ENCODE peak calls at places on chromosomes 1 and 21, in seven cellular contexts. T is ovary, G is A673, C is GM23338, W is heart right ventricle, F is suprapubic skin, Y is neural progenitor cell. V is an unnamed sample.

GRCh38 chr21:45570826-45571601 is 28.8 kb upstream of the SLC19A1 start:
- DNase-seq in Y (no peak), F (peak), G (no peak), T (no peak), C (no peak), W (no peak), V (no peak)

GRCh38 chr1:185157599-185158469 is 867 bp downstream of the SWT1 start:
- DNase-seq in G (peak), W (peak), F (no peak), C (peak), T (no peak), Y (peak), V (no peak)

GRCh38 chr1:26302733-26303405 is 3.6 kb downstream of the UBXN11 start:
- DNase-seq in W (no peak), T (no peak), C (peak), G (no peak), Y (no peak), F (no peak), V (no peak)

GRCh38 chr1:26295194-26296138 is 11.0 kb downstream of the UBXN11 start:
- DNase-seq in W (no peak), Y (no peak), G (no peak), C (no peak), T (no peak), F (no peak), V (no peak)

GRCh38 chr1:56799605-56800398 is 19.4 kb downstream of the FYB2 start:
- DNase-seq in T (no peak), W (no peak), F (no peak), Y (no peak), G (no peak), C (no peak), V (no peak)

GRCh38 chr1:167748901-167749300 is 27.1 kb downstream of the MPZL1 start:
- DNase-seq in F (no peak), G (no peak), W (no peak), Y (no peak), T (no peak), C (no peak), V (no peak)

GRCh38 chr21:26164311-26164710 is 6.3 kb downstream of the APP start:
- DNase-seq in Y (no peak), C (no peak), T (no peak), G (no peak), W (no peak), F (no peak), V (no peak)

GRCh38 chr1:50427818-50428779 is 4.9 kb upstream of the DMRTA2 start:
- DNase-seq in G (no peak), W (no peak), C (peak), T (no peak), F (no peak), Y (peak), V (no peak)

GRCh38 chr1:106554294-106554693 is 502.2 kb upstream of the PRMT6 start:
- DNase-seq in Y (no peak), F (no peak), W (no peak), T (no peak), C (no peak), G (no peak), V (no peak)

GRCh38 chr1:48677306-48678287 is 99.1 kb downstream of the BEND5 start:
- DNase-seq in F (no peak), T (peak), G (peak), W (peak), C (peak), Y (peak), V (peak)

GRCh38 chr1:58718435-58718834 is 18.6 kb upstream of the MYSM1 start:
- DNase-seq in T (no peak), C (no peak), G (peak), F (no peak), W (peak), Y (no peak), V (no peak)

GRCh38 chr1:58722967-58723366 is 23.1 kb upstream of the MYSM1 start:
- DNase-seq in Y (no peak), T (no peak), F (no peak), G (no peak), C (no peak), W (no peak), V (no peak)

GRCh38 chr1:58720680-58721079 is 20.8 kb upstream of the MYSM1 start:
- DNase-seq in T (no peak), Y (no peak), G (no peak), C (no peak), F (no peak), W (no peak), V (peak)

GRCh38 chr1:58722414-58722813 is 22.6 kb upstream of the MYSM1 start:
- DNase-seq in F (no peak), W (no peak), Y (no peak), C (no peak), G (no peak), T (no peak), V (no peak)

GRCh38 chr1:58721247-58721820 is 21.5 kb upstream of the MYSM1 start:
- DNase-seq in C (no peak), G (no peak), Y (no peak), W (no peak), T (no peak), F (no peak), V (no peak)
- H3K4me3 ChIP-seq in C (no peak), G (no peak), Y (no peak), W (no peak), T (no peak), F (no peak), V (no peak)

DNA sequence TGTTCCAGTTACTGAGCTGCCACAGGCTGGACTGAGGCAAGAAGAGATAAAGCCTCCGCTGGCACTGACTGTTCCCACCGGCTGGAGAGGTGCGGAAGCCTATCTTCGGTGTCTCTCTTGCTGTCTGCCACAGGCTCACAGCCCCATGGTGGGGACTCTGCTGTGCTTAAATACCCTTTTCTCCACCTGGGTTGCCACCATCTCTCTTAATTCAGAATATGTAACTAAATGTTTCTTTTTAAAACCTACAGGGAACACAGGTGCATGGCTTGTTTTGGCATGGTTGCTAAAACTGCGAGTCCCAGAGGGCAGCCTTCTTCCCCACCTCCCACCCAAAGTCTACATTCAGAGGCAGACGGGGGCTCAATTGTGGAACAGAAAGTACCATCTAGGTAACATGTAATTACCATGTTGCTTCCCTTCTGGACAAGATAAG is 8.1 kb upstream of the LBR start:
- DNase-seq in F (no peak), G (no peak), W (no peak), T (no peak), C (no peak), Y (no peak), V (no peak)
- H3K27ac ChIP-seq in F (no peak), G (no peak), W (no peak), T (no peak), C (no peak), Y (no peak), V (no peak)

GRCh38 chr1:8170059-8170835 is 144.1 kb upstream of the ERRFI1 start:
- DNase-seq in F (no peak), Y (no peak), W (no peak), G (no peak), T (no peak), C (no peak), V (no peak)

GRCh38 chr1:8166436-8166835 is 140.3 kb upstream of the ERRFI1 start:
- DNase-seq in Y (no peak), W (no peak), G (no peak), C (no peak), T (no peak), F (no peak), V (no peak)

GRCh38 chr1:8167936-8168335 is 141.8 kb upstream of the ERRFI1 start:
- DNase-seq in F (no peak), C (no peak), T (no peak), Y (no peak), G (no peak), W (no peak), V (no peak)

GRCh38 chr1:8171751-8172464 is 145.8 kb upstream of the ERRFI1 start:
- DNase-seq in F (no peak), W (no peak), Y (no peak), C (no peak), G (no peak), T (no peak), V (no peak)

DNA sequence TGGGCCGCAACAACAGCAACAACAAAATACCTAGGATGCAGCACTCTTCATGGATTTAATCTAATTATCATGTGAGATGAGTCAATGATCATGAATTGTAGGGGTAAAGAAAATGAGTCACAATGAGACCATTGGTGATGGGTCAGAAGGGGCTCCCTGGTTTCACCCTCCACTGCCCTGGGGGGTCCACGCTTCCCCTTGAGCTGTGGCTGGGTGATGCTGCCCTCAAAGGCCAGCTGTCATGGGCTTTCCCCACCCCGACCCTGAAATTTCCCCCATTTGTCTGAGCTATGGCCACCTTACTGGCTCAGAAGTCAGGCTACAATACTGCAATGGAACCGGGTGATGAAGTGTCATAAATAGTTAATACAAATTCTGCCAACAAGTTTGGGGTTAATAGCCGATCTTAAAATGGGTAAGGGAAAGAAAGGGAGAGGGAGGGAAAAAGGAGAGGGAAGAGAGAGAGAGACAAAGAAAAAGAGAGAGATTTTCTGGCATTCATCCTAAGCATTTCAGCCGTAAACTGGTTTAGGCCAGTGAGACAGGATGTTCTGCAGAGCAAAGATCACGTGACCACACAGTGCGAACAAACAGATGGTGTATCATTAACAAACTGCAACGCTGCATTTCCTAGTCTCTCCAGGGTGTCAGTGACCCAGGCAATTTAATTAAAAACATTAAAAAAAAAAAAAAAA is 143.4 kb upstream of the ERRFI1 start:
- DNase-seq in G (peak), Y (no peak), T (peak), W (peak), C (no peak), F (no peak), V (no peak)
- TF ChIP-seq CTCF in G (no peak), Y (no peak), T (no peak), W (no peak), C (no peak), F (no peak), V (no peak)

GRCh38 chr1:22957066-22957465 is 15.6 kb downstream of the LACTBL1 start:
- DNase-seq in F (no peak), T (no peak), W (no peak), Y (no peak), G (no peak), C (no peak), V (no peak)

GRCh38 chr1:22962558-22962957 is 10.1 kb downstream of the LACTBL1 start:
- DNase-seq in C (no peak), G (no peak), W (no peak), Y (no peak), T (no peak), F (no peak), V (no peak)

GRCh38 chr1:22963044-22963677 is 9.5 kb downstream of the LACTBL1 start:
- DNase-seq in F (no peak), G (no peak), W (no peak), C (no peak), Y (no peak), T (no peak), V (no peak)

GRCh38 chr1:22958556-22958955 is 14.1 kb downstream of the LACTBL1 start:
- DNase-seq in W (no peak), T (no peak), G (no peak), C (no peak), Y (no peak), F (no peak), V (no peak)

DNA sequence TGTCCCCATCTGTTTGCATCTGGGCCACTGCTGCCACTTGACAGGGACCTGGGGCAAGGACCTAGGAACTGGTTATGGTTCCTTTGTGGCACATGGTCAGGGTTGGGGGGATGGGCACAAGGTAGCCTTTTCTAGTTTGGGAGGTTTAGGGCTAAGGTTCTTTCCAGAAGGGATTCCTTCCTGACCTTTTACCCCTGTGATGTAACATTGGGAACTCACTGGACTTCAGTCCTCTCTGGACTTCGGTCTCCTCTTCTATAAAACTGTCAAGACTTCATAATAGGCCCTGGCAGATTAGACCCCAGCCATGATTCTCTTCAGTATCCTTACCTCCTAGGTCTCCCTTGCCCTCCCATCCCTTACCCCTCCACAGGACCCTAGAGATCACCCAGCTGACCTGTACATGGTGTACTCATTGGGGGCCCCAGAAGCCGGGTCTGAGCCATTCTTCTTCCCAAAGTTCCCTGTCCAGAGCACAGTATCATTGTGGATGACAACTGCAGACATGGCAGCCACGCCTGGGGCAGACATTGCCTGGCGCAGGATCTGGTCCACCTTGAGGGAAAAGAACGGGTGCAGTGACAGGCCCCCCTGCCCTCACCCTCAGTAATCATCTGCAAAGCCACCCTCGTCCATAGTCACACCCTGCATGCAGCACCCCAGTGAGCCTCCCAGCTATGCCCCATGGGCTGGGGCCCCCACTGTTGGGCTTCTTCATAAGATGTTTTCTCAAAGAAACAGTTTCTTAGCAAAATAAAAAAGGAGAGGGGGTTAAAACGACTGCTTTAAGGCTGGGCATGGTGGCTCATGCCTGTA is 12.9 kb downstream of the LACTBL1 start:
- DNase-seq in C (no peak), G (no peak), F (no peak), T (no peak), W (no peak), Y (no peak), V (no peak)
- H3K4me3 ChIP-seq in C (no peak), G (no peak), F (no peak), T (no peak), W (no peak), Y (no peak), V (no peak)

GRCh38 chr21:14533555-14534400 is 12.3 kb downstream of the SAMSN1 start:
- DNase-seq in Y (no peak), F (no peak), T (no peak), C (no peak), G (peak), W (no peak), V (no peak)

GRCh38 chr21:14528815-14529214 is 17.3 kb downstream of the SAMSN1 start:
- DNase-seq in W (no peak), G (no peak), Y (no peak), F (no peak), C (no peak), T (no peak), V (no peak)

GRCh38 chr21:14530574-14530973 is 15.5 kb downstream of the SAMSN1 start:
- DNase-seq in C (no peak), F (no peak), Y (no peak), W (no peak), G (no peak), T (no peak), V (no peak)

GRCh38 chr21:14535702-14536101 is 10.4 kb downstream of the SAMSN1 start:
- DNase-seq in F (no peak), C (no peak), Y (no peak), G (no peak), T (no peak), W (no peak), V (no peak)

DNA sequence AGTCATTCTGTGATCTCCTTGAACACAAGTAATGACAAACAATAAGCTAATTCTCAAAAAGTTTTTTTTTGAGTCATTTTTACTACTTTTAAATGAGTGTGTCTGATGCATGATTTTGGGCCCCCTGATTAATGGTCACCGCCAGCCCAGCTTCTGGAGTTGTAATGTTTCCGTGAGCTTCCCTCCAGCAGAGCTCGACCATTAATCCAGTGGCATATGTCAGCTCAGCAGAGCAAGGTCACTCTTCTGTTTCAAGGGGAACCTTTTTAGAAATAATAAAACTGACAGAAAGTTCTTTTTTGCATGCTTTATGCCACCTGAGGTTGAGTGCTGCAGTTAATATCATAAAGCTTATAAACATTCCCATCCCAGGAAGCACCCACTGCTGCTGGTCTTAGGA is 14.2 kb downstream of the SAMSN1 start:
- DNase-seq in F (no peak), Y (no peak), G (no peak), W (no peak), T (no peak), C (no peak), V (no peak)
- H3K27ac ChIP-seq in F (no peak), Y (no peak), G (no peak), W (no peak), T (no peak), C (no peak), V (no peak)

DNA sequence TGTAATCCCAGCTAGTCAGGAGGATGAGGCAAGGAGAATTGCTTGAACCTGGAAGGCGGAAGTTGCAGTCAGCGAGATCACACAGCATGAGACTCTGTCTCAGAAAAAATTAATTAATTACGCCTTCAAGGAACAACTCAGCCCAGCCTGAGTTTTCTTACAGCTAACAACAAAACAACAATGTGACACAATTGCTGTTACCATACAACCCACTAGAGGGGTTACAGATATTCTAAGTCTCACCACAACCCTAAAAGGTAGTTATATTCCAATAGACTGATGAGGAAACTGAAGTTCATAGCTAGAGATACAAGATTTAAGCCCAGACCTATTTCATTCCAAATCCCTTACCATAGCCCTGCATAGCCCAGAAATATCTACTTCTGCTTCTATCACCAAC is 2.9 kb upstream of the LRRC8C start:
- DNase-seq in G (no peak), W (no peak), C (no peak), F (no peak), Y (no peak), T (no peak), V (no peak)
- TF ChIP-seq CTCF in G (no peak), W (no peak), C (peak), F (no peak), Y (no peak), T (no peak), V (no peak)

GRCh38 chr1:192702212-192702993 is 66.5 kb downstream of the RGS13 start:
- DNase-seq in F (no peak), T (no peak), G (peak), C (no peak), Y (no peak), W (no peak), V (no peak)
- H3K4me3 ChIP-seq in F (no peak), T (no peak), G (no peak), C (no peak), Y (no peak), W (no peak), V (no peak)

GRCh38 chr1:2279882-2280281 is 51.8 kb downstream of the SKI start:
- DNase-seq in F (no peak), C (no peak), T (no peak), Y (no peak), W (no peak), G (no peak), V (no peak)

GRCh38 chr1:2277741-2278488 is 49.8 kb downstream of the SKI start:
- DNase-seq in W (no peak), C (no peak), F (no peak), G (no peak), T (no peak), Y (no peak), V (no peak)

GRCh38 chr1:2279210-2279639 is 51.1 kb downstream of the SKI start:
- DNase-seq in C (peak), G (peak), T (peak), Y (peak), W (peak), F (no peak), V (no peak)

GRCh38 chr1:2276803-2277580 is 48.9 kb downstream of the SKI start:
- DNase-seq in W (no peak), C (no peak), G (no peak), F (no peak), T (no peak), Y (no peak), V (no peak)

GRCh38 chr1:2278591-2279209 is 50.6 kb downstream of the SKI start:
- DNase-seq in W (no peak), G (no peak), T (no peak), C (no peak), F (no peak), Y (no peak), V (no peak)
- H3K27ac ChIP-seq in W (peak), G (peak), T (peak), C (peak), F (peak), Y (peak), V (no peak)